ENCODE peak calls at places on chromosomes 2 and 18, in ten cellular contexts. F, O, I, K, W, M, J, C, L and P are unnamed samples.

GRCh38 chr18:33839452-33840225 is 261.6 kb downstream of the ASXL3 start:
- DNase-seq in F (peak), O (peak), I (no peak), K (peak), W (no peak), M (peak), J (peak), C (no peak), L (no peak), P (no peak)

GRCh38 chr2:202790676-202791075 is 80.9 kb downstream of the ICA1L start:
- DNase-seq in F (no peak), O (no peak), I (no peak), K (no peak), W (no peak), M (no peak), J (no peak), C (no peak), L (no peak), P (no peak)

GRCh38 chr2:103196834-103197233 is 435.0 kb downstream of the TMEM182 start:
- DNase-seq in F (no peak), O (no peak), I (no peak), K (no peak), W (no peak), M (no peak), J (no peak), C (no peak), L (no peak), P (no peak)

GRCh38 chr18:58615150-58616132 is 13.4 kb downstream of the ALPK2 start:
- DNase-seq in F (no peak), O (no peak), I (no peak), K (peak), W (no peak), M (no peak), J (peak), C (no peak), L (peak), P (no peak)

GRCh38 chr2:43105586-43106562 is 120.5 kb downstream of the ZFP36L2 start:
- DNase-seq in F (peak), O (peak), I (peak), K (no peak), W (no peak), M (peak), J (peak), C (no peak), L (no peak), P (no peak)

GRCh38 chr2:122034797-122035196 is 279.3 kb downstream of the TSN start:
- DNase-seq in F (no peak), O (no peak), I (no peak), K (no peak), W (no peak), M (no peak), J (no peak), C (no peak), L (no peak), P (no peak)

GRCh38 chr2:221571108-221571390 is 1.1 kb downstream of the EPHA4 start:
- DNase-seq in F (peak), O (no peak), I (no peak), K (no peak), W (no peak), M (peak), J (no peak), C (no peak), L (no peak), P (peak)

GRCh38 chr2:15142069-15142689 is 419.0 kb downstream of the NBAS start:
- DNase-seq in F (no peak), O (peak), I (no peak), K (peak), W (no peak), M (no peak), J (no peak), C (peak), L (peak), P (no peak)

GRCh38 chr2:102826904-102827303 is 65.1 kb downstream of the TMEM182 start:
- DNase-seq in F (peak), O (no peak), I (peak), K (no peak), W (peak), M (peak), J (peak), C (no peak), L (no peak), P (no peak)

GRCh38 chr2:71503827-71504226 is 50.5 kb downstream of the DYSF start:
- DNase-seq in F (peak), O (no peak), I (peak), K (no peak), W (no peak), M (peak), J (no peak), C (peak), L (no peak), P (no peak)

GRCh38 chr18:3209859-3210569 is 9.8 kb downstream of the MYOM1 start:
- DNase-seq in F (no peak), O (no peak), I (no peak), K (no peak), W (no peak), M (no peak), J (no peak), C (no peak), L (no peak), P (no peak)

GRCh38 chr2:176157499-176158305 is 595 bp downstream of the HOXD3 start:
- DNase-seq in F (no peak), O (no peak), I (no peak), K (no peak), W (no peak), M (no peak), J (peak), C (no peak), L (no peak), P (no peak)